ENCODE peak calls at places on chromosomes 6 and 20, in four cellular contexts. One of them, this sample, is unnamed.

GRCh38 chr6:13407709-13408695 is 79.4 kb downstream of the GFOD1 start:
- DNase-seq in mucosa of descending colon: no peak
- DNase-seq in transverse colon: no peak
- DNase-seq in upper lobe of left lung: no peak
- DNase-seq in this sample: no peak

GRCh38 chr6:116579143-116579542 is 7.8 kb downstream of the RWDD1 start:
- DNase-seq in mucosa of descending colon: no peak
- DNase-seq in transverse colon: no peak
- DNase-seq in upper lobe of left lung: no peak
- DNase-seq in this sample: no peak

GRCh38 chr6:137910424-137910834 is 43.4 kb downstream of the TNFAIP3 start:
- DNase-seq in mucosa of descending colon: no peak
- DNase-seq in transverse colon: no peak
- DNase-seq in upper lobe of left lung: no peak
- DNase-seq in this sample: no peak

GRCh38 chr6:144899161-144899560 is 614.0 kb downstream of the UTRN start:
- DNase-seq in mucosa of descending colon: no peak
- DNase-seq in transverse colon: no peak
- DNase-seq in upper lobe of left lung: no peak
- DNase-seq in this sample: no peak

GRCh38 chr6:5960456-5960855 is 46.3 kb downstream of the NRN1 start:
- DNase-seq in mucosa of descending colon: no peak
- DNase-seq in transverse colon: no peak
- DNase-seq in upper lobe of left lung: no peak
- DNase-seq in this sample: no peak

GRCh38 chr6:122180132-122180531 is 219.3 kb upstream of the HSF2 start:
- DNase-seq in mucosa of descending colon: no peak
- DNase-seq in transverse colon: no peak
- DNase-seq in upper lobe of left lung: no peak
- DNase-seq in this sample: no peak

GRCh38 chr6:150730801-150731445 is 131.2 kb downstream of the PLEKHG1 start:
- DNase-seq in mucosa of descending colon: peak
- DNase-seq in transverse colon: peak
- DNase-seq in upper lobe of left lung: no peak
- DNase-seq in this sample: no peak

GRCh38 chr6:41022294-41022693 is 16.7 kb downstream of the UNC5CL start:
- DNase-seq in mucosa of descending colon: no peak
- DNase-seq in transverse colon: no peak
- DNase-seq in upper lobe of left lung: no peak
- DNase-seq in this sample: no peak

GRCh38 chr20:63682384-63683139 is 13.9 kb upstream of the TNFRSF6B start:
- DNase-seq in mucosa of descending colon: peak
- DNase-seq in transverse colon: peak
- DNase-seq in upper lobe of left lung: peak
- DNase-seq in this sample: no peak

GRCh38 chr6:129920103-129920798 is 59.1 kb upstream of the TMEM244 start:
- DNase-seq in mucosa of descending colon: no peak
- DNase-seq in transverse colon: no peak
- DNase-seq in upper lobe of left lung: no peak
- DNase-seq in this sample: peak

GRCh38 chr6:170212051-170212756 is 78.7 kb downstream of the DLL1 start:
- DNase-seq in mucosa of descending colon: no peak
- DNase-seq in transverse colon: no peak
- DNase-seq in upper lobe of left lung: peak
- DNase-seq in this sample: peak

GRCh38 chr6:133512410-133513016 is 271.4 kb downstream of the EYA4 start:
- DNase-seq in mucosa of descending colon: peak
- DNase-seq in transverse colon: peak
- DNase-seq in upper lobe of left lung: no peak
- DNase-seq in this sample: no peak

GRCh38 chr20:46558511-46558959 is 8.1 kb upstream of the OCSTAMP start:
- DNase-seq in mucosa of descending colon: no peak
- DNase-seq in transverse colon: no peak
- DNase-seq in upper lobe of left lung: no peak
- DNase-seq in this sample: no peak

GRCh38 chr20:16128538-16129106 is 444.6 kb downstream of the KIF16B start:
- DNase-seq in mucosa of descending colon: no peak
- DNase-seq in transverse colon: no peak
- DNase-seq in upper lobe of left lung: no peak
- DNase-seq in this sample: no peak

GRCh38 chr6:157631388-157631787 is 191.7 kb upstream of the SNX9 start:
- DNase-seq in mucosa of descending colon: no peak
- DNase-seq in transverse colon: no peak
- DNase-seq in upper lobe of left lung: no peak
- DNase-seq in this sample: no peak

GRCh38 chr6:134984821-134985220 is 34.9 kb upstream of the ALDH8A1 start:
- DNase-seq in mucosa of descending colon: no peak
- DNase-seq in transverse colon: no peak
- DNase-seq in upper lobe of left lung: no peak
- DNase-seq in this sample: no peak

GRCh38 chr6:30819287-30819917 is 64.9 kb upstream of the DDR1 start:
- DNase-seq in mucosa of descending colon: no peak
- DNase-seq in transverse colon: no peak
- DNase-seq in upper lobe of left lung: no peak
- DNase-seq in this sample: no peak

GRCh38 chr6:72916906-72917305 is 295.0 kb downstream of the KCNQ5 start:
- DNase-seq in mucosa of descending colon: no peak
- DNase-seq in transverse colon: no peak
- DNase-seq in upper lobe of left lung: no peak
- DNase-seq in this sample: no peak

GRCh38 chr6:162533009-162533400 is 194.6 kb downstream of the PRKN start:
- DNase-seq in mucosa of descending colon: peak
- DNase-seq in transverse colon: peak
- DNase-seq in upper lobe of left lung: no peak
- DNase-seq in this sample: no peak

GRCh38 chr6:163384510-163384909 is 30.0 kb upstream of the QKI start:
- DNase-seq in mucosa of descending colon: no peak
- DNase-seq in transverse colon: no peak
- DNase-seq in upper lobe of left lung: no peak
- DNase-seq in this sample: no peak

GRCh38 chr6:24520929-24521546 is 26.3 kb downstream of the ALDH5A1 start:
- DNase-seq in mucosa of descending colon: peak
- DNase-seq in transverse colon: peak
- DNase-seq in upper lobe of left lung: no peak
- DNase-seq in this sample: peak

GRCh38 chr6:21111399-21111725 is 482.2 kb upstream of the SOX4 start:
- DNase-seq in mucosa of descending colon: no peak
- DNase-seq in transverse colon: no peak
- DNase-seq in upper lobe of left lung: no peak
- DNase-seq in this sample: peak

GRCh38 chr20:58017237-58017969 is 211.1 kb downstream of the ANKRD60 start:
- DNase-seq in mucosa of descending colon: peak
- DNase-seq in transverse colon: peak
- DNase-seq in upper lobe of left lung: peak
- DNase-seq in this sample: no peak

GRCh38 chr20:59748555-59749292 is 144.4 kb downstream of the PHACTR3 start:
- DNase-seq in mucosa of descending colon: no peak
- DNase-seq in transverse colon: peak
- DNase-seq in upper lobe of left lung: no peak
- DNase-seq in this sample: no peak

GRCh38 chr6:102766946-102767345 is 1373.4 kb downstream of the GRIK2 start:
- DNase-seq in mucosa of descending colon: no peak
- DNase-seq in transverse colon: no peak
- DNase-seq in upper lobe of left lung: no peak
- DNase-seq in this sample: no peak

GRCh38 chr20:10793741-10794140 is 119.9 kb upstream of the JAG1 start:
- DNase-seq in mucosa of descending colon: no peak
- DNase-seq in transverse colon: no peak
- DNase-seq in upper lobe of left lung: peak
- DNase-seq in this sample: no peak

GRCh38 chr20:16974080-16974854 is 226.1 kb downstream of the OTOR start:
- DNase-seq in mucosa of descending colon: no peak
- DNase-seq in transverse colon: no peak
- DNase-seq in upper lobe of left lung: peak
- DNase-seq in this sample: no peak

GRCh38 chr6:135128268-135128914 is 52.7 kb upstream of the MYB start:
- DNase-seq in mucosa of descending colon: no peak
- DNase-seq in transverse colon: no peak
- DNase-seq in upper lobe of left lung: no peak
- DNase-seq in this sample: no peak

GRCh38 chr20:62523473-62524203 is 47.8 kb upstream of the GATA5 start:
- DNase-seq in mucosa of descending colon: no peak
- DNase-seq in transverse colon: no peak
- DNase-seq in upper lobe of left lung: peak
- DNase-seq in this sample: peak

GRCh38 chr6:137044366-137045220 is at the start of gene IL20RA:
- DNase-seq in mucosa of descending colon: peak
- DNase-seq in transverse colon: peak
- DNase-seq in upper lobe of left lung: peak
- DNase-seq in this sample: peak

GRCh38 chr20:44431502-44432234 is 44.0 kb upstream of the TTPAL start:
- DNase-seq in mucosa of descending colon: no peak
- DNase-seq in transverse colon: no peak
- DNase-seq in upper lobe of left lung: no peak
- DNase-seq in this sample: no peak
- TF ChIP-seq CTCF in mucosa of descending colon: no peak
- TF ChIP-seq CTCF in transverse colon: no peak
- TF ChIP-seq CTCF in upper lobe of left lung: no peak
- TF ChIP-seq CTCF in this sample: peak

GRCh38 chr6:53437557-53438202 is 88.9 kb upstream of the ELOVL5 start:
- DNase-seq in mucosa of descending colon: no peak
- DNase-seq in transverse colon: no peak
- DNase-seq in upper lobe of left lung: no peak
- DNase-seq in this sample: peak
- H3K4me3 ChIP-seq in mucosa of descending colon: no peak
- H3K4me3 ChIP-seq in transverse colon: no peak
- H3K4me3 ChIP-seq in upper lobe of left lung: no peak
- H3K4me3 ChIP-seq in this sample: no peak

GRCh38 chr6:32151885-32152311 is at the start of gene PRRT1:
- DNase-seq in mucosa of descending colon: no peak
- DNase-seq in transverse colon: no peak
- DNase-seq in upper lobe of left lung: no peak
- DNase-seq in this sample: no peak

GRCh38 chr6:32153835-32154513 is at the start of gene PPT2:
- DNase-seq in mucosa of descending colon: peak
- DNase-seq in transverse colon: peak
- DNase-seq in upper lobe of left lung: peak
- DNase-seq in this sample: peak

GRCh38 chr6:32154514-32155161 is 697 bp downstream of the PPT2 start:
- DNase-seq in mucosa of descending colon: peak
- DNase-seq in transverse colon: peak
- DNase-seq in upper lobe of left lung: peak
- DNase-seq in this sample: peak

GRCh38 chr6:32152414-32153251 is 894 bp upstream of the PRRT1 start:
- DNase-seq in mucosa of descending colon: no peak
- DNase-seq in transverse colon: no peak
- DNase-seq in upper lobe of left lung: peak
- DNase-seq in this sample: no peak

GRCh38 chr6:32153252-32153834 is 598 bp upstream of the PPT2 start:
- DNase-seq in mucosa of descending colon: peak
- DNase-seq in transverse colon: no peak
- DNase-seq in upper lobe of left lung: peak
- DNase-seq in this sample: peak
- TF ChIP-seq CTCF in mucosa of descending colon: no peak
- TF ChIP-seq CTCF in transverse colon: peak
- TF ChIP-seq CTCF in upper lobe of left lung: no peak
- TF ChIP-seq CTCF in this sample: peak

GRCh38 chr6:100464162-100464851 is 414 bp downstream of the SIM1 start:
- DNase-seq in mucosa of descending colon: no peak
- DNase-seq in transverse colon: no peak
- DNase-seq in upper lobe of left lung: peak
- DNase-seq in this sample: no peak
- H3K4me3 ChIP-seq in mucosa of descending colon: no peak
- H3K4me3 ChIP-seq in transverse colon: no peak
- H3K4me3 ChIP-seq in upper lobe of left lung: no peak
- H3K4me3 ChIP-seq in this sample: no peak

GRCh38 chr20:56516631-56517030 is 7.9 kb upstream of the FAM209A start:
- DNase-seq in mucosa of descending colon: no peak
- DNase-seq in transverse colon: no peak
- DNase-seq in upper lobe of left lung: no peak
- DNase-seq in this sample: no peak

GRCh38 chr20:56517211-56517610 is 7.3 kb upstream of the FAM209A start:
- DNase-seq in mucosa of descending colon: no peak
- DNase-seq in transverse colon: no peak
- DNase-seq in upper lobe of left lung: no peak
- DNase-seq in this sample: no peak

GRCh38 chr20:56517641-56518040 is 6.9 kb upstream of the FAM209A start:
- DNase-seq in mucosa of descending colon: no peak
- DNase-seq in transverse colon: no peak
- DNase-seq in upper lobe of left lung: no peak
- DNase-seq in this sample: no peak

GRCh38 chr20:56513807-56514150 is 10.8 kb upstream of the FAM209A start:
- DNase-seq in mucosa of descending colon: no peak
- DNase-seq in transverse colon: no peak
- DNase-seq in upper lobe of left lung: no peak
- DNase-seq in this sample: no peak

GRCh38 chr20:56515657-56516381 is 8.7 kb upstream of the FAM209A start:
- DNase-seq in mucosa of descending colon: no peak
- DNase-seq in transverse colon: no peak
- DNase-seq in upper lobe of left lung: no peak
- DNase-seq in this sample: no peak
- TF ChIP-seq CTCF in mucosa of descending colon: no peak
- TF ChIP-seq CTCF in transverse colon: no peak
- TF ChIP-seq CTCF in upper lobe of left lung: no peak
- TF ChIP-seq CTCF in this sample: peak

DNA sequence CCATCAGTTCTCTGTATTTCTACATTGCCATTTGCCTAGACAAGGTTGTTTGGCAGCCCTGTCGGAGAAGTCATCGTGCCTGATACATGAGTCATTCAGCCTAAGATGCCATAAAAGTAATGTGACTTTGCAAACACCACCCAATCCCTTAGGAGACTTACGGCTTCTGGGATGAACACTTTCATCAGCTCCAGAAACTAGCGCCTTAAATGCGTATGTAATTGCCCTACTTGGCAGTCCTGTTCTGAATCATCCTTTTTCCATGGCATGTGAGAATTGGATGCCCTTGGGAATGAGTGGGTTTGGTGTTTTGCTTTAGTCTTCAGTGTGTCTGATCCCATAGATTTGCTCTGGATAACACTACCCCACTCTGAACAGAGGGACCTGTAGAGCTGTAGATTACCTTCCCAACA is 158.5 kb downstream of the SASH1 start:
- DNase-seq in mucosa of descending colon: no peak
- DNase-seq in transverse colon: peak
- DNase-seq in upper lobe of left lung: no peak
- DNase-seq in this sample: no peak
- H3K4me3 ChIP-seq in mucosa of descending colon: no peak
- H3K4me3 ChIP-seq in transverse colon: no peak
- H3K4me3 ChIP-seq in upper lobe of left lung: no peak
- H3K4me3 ChIP-seq in this sample: no peak

GRCh38 chr6:99520855-99521556 is 5.8 kb upstream of the USP45 start:
- DNase-seq in mucosa of descending colon: peak
- DNase-seq in transverse colon: peak
- DNase-seq in upper lobe of left lung: peak
- DNase-seq in this sample: peak
- TF ChIP-seq CTCF in mucosa of descending colon: peak
- TF ChIP-seq CTCF in transverse colon: peak
- TF ChIP-seq CTCF in upper lobe of left lung: peak
- TF ChIP-seq CTCF in this sample: peak

This sample was measured in Caco-2.